ENCODE peak calls at places on chromosome 17, in five cellular contexts. P, G, W, I and J are unnamed samples.
A peak's percentile ranks its signal among the peaks of the same experiment; 100 is the strongest.

GRCh38 chr17:77330602-77331081 is 189.9 kb downstream of the SEC14L1 start:
- DNase-seq in I (peak; percentile 63), P (no peak), W (no peak), G (no peak), J (no peak)

GRCh38 chr17:63754046-63754445 is 12.4 kb upstream of the STRADA start:
- DNase-seq in W (no peak), I (no peak), G (no peak), P (no peak), J (no peak)

GRCh38 chr17:16377804-16378400 is 3.0 kb upstream of the UBB start:
- DNase-seq in I (no peak), W (peak; percentile 93), P (no peak), G (peak; percentile 95), J (no peak)

GRCh38 chr17:81097943-81098308 is 63.0 kb downstream of the BAIAP2 start:
- DNase-seq in I (peak; percentile 74), W (peak; percentile 79), G (peak; percentile 5), P (no peak), J (no peak)

GRCh38 chr17:27559996-27560481 is 70.9 kb upstream of the LGALS9 start:
- DNase-seq in P (no peak), W (peak; percentile 70), G (peak; percentile 97), I (peak; percentile 80), J (no peak)

GRCh38 chr17:13495423-13495822 is 106.3 kb downstream of the HS3ST3A1 start:
- DNase-seq in W (no peak), G (no peak), P (no peak), I (no peak), J (no peak)

GRCh38 chr17:42067371-42068180 is 17.2 kb upstream of the C17orf113 start:
- DNase-seq in W (peak; percentile 62), I (peak; percentile 73), P (peak; percentile 77), G (peak; percentile 44), J (peak; percentile 63)

GRCh38 chr17:66304304-66305174 is 2.1 kb downstream of the PRKCA start:
- DNase-seq in P (no peak), G (no peak), I (no peak), W (peak; percentile 59), J (no peak)

GRCh38 chr17:40373999-40374398 is 9.5 kb upstream of the GJD3 start:
- DNase-seq in P (no peak), I (no peak), G (no peak), W (no peak), J (no peak)

GRCh38 chr17:71118039-71118438 is 948.7 kb downstream of the KCNJ2 start:
- DNase-seq in G (no peak), I (no peak), P (no peak), W (peak; percentile 89), J (no peak)

GRCh38 chr17:78679495-78680395 is 102.3 kb downstream of the CYTH1 start:
- DNase-seq in I (no peak), W (no peak), P (no peak), G (no peak), J (no peak)

GRCh38 chr17:18321309-18321708 is 6.2 kb downstream of the SMCR8 start:
- DNase-seq in G (no peak), W (peak; percentile 36), I (no peak), P (no peak), J (no peak)

GRCh38 chr17:50358177-50358576 is 12.3 kb downstream of the XYLT2 start:
- DNase-seq in W (no peak), G (no peak), I (no peak), P (no peak), J (no peak)

GRCh38 chr17:16381496-16381820 is 567 bp downstream of the UBB start:
- DNase-seq in I (no peak), W (no peak), P (no peak), G (peak; percentile 49), J (no peak)

GRCh38 chr17:81512984-81513668 is 527 bp upstream of the ACTG1 start:
- DNase-seq in P (peak; percentile 55), G (no peak), W (peak; percentile 66), I (peak; percentile 88), J (peak; percentile 43)

GRCh38 chr17:77505460-77505769 is 364.6 kb downstream of the SEC14L1 start:
- DNase-seq in I (no peak), W (no peak), P (no peak), G (no peak), J (no peak)

GRCh38 chr17:1718362-1719165 is 5.9 kb upstream of the WDR81 start:
- DNase-seq in G (no peak), W (no peak), I (peak; percentile 71), P (no peak), J (no peak)

GRCh38 chr17:59534583-59534982 is 30.8 kb upstream of the DHX40 start:
- DNase-seq in W (peak; percentile 46), P (no peak), I (no peak), G (no peak), J (no peak)

GRCh38 chr17:34756670-34757021 is 177.3 kb downstream of the TMEM132E start:
- DNase-seq in G (no peak), I (no peak), W (peak; percentile 18), P (peak; percentile 33), J (no peak)

GRCh38 chr17:10033449-10033848 is 128.4 kb upstream of the RCVRN start:
- DNase-seq in W (no peak), P (no peak), I (no peak), G (no peak), J (no peak)

GRCh38 chr17:50904522-50905459 is 38.6 kb upstream of the TOB1 start:
- DNase-seq in G (peak; percentile 18), P (no peak), I (peak; percentile 97), W (peak; percentile 34), J (no peak)

GRCh38 chr17:57001541-57001940 is 23.6 kb downstream of the SCPEP1 start:
- DNase-seq in W (no peak), I (no peak), P (no peak), G (no peak), J (no peak)
- TF ChIP-seq CTCF in W (peak; percentile 17), I (peak; percentile 6), P (no peak), G (no peak), J (no peak)

DNA sequence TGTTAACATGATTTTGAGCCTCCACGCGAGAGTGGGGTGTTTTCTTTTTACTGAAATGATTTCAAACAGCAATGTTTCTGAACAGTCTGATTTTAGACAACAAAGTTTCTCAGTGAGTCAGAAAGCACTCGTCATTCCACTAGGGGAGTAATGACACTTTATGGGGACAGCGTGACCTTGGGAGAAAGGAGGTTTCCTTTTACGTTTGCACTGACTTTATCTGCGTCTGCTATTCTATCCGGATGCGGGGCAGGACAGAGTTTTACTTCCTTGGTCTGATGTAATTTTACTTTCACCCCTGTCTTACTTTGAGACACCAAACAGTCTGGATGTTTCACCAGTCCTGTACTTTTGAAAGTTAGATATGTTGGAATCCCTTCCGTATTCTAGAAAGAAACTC is 20.7 kb downstream of the SLC47A1 start:
- DNase-seq in P (no peak), W (no peak), I (no peak), G (no peak), J (no peak)
- TF ChIP-seq CTCF in P (no peak), W (no peak), I (no peak), G (no peak), J (no peak)

GRCh38 chr17:65219124-65219523 is 82.0 kb downstream of the RGS9 start:
- DNase-seq in W (no peak), G (peak; percentile 21), I (no peak), P (no peak), J (no peak)
- TF ChIP-seq CTCF in W (peak; percentile 63), G (peak; percentile 28), I (no peak), P (peak; percentile 31), J (no peak)

GRCh38 chr17:309361-309888 is 43.2 kb downstream of the RPH3AL start:
- DNase-seq in G (no peak), P (peak; percentile 71), I (no peak), W (peak; percentile 7), J (no peak)
- TF ChIP-seq CTCF in G (no peak), P (peak; percentile 77), I (no peak), W (peak; percentile 68), J (no peak)

DNA sequence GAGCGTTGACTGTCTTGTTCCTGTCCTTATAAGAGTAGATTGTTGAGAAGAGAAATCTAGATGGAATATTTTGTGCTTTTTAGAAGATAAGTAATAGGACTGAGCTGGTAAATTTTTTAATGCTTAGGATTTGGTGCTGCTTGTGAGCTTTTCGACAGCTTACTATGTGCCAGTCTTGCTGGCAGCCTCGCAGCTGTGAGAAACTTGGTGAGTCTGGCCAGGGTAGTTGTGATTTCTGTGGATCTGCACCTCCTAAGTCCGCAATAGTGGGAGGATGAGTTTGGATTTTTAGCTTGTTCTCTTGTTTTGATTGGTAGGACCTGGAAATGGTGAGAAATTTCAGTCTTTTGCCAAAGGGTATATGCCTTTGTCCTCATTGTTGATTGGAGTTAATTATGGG is 3.6 kb downstream of the SOCS7 start:
- DNase-seq in G (no peak), W (no peak), P (no peak), I (no peak), J (no peak)
- TF ChIP-seq CTCF in G (no peak), W (no peak), P (no peak), I (no peak), J (no peak)

GRCh38 chr17:7351665-7352558 is at the start of gene KCTD11:
- DNase-seq in W (peak; percentile 92), G (peak; percentile 87), I (peak; percentile 97), P (peak; percentile 69), J (peak; percentile 61)
- TF ChIP-seq CTCF in W (peak; percentile 57), G (peak; percentile 75), I (peak; percentile 53), P (peak; percentile 65), J (no peak)

DNA sequence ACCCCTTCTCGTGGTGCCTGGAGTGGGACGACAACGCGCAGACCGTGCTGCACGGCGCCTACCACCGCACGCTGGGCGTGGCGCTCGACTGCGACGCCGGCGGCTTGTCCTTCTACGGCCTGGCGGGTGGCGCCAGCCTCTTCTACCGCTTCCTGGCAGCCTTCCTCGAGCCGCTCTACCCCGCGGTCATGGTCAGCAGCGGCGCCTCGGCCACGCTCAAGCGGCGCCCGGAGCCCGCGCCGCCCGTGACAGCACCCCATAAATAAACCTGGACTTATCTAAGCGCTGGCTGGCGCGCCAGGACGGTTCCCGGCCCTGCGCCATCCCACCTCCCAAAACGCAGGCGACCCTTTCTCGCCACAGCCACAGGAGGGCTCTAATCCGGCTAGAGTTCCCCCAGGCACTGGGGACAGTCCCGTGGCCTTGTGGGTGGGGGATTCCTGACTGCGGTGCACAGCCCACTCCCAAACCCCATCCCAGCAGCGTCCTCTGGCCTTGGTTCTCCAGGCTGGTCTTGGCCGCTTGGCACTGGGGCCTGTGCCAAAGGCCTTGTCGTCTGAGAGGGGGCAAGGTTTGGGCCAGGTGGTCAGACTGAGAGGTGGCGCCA is 10.2 kb upstream of the SLC16A5 start:
- DNase-seq in G (no peak), I (peak; percentile 88), P (no peak), W (no peak), J (peak; percentile 60)
- TF ChIP-seq CTCF in G (no peak), I (peak; percentile 23), P (no peak), W (peak; percentile 24), J (no peak)

GRCh38 chr17:79721993-79722671 is 8.6 kb upstream of the ENPP7 start:
- DNase-seq in I (no peak), G (peak; percentile 4), P (no peak), W (peak; percentile 67), J (no peak)
- TF ChIP-seq CTCF in I (no peak), G (peak; percentile 5), P (peak; percentile 58), W (peak; percentile 65), J (no peak)

GRCh38 chr17:82631544-82631943 is 16.7 kb downstream of the WDR45B start:
- DNase-seq in I (no peak), W (no peak), G (no peak), P (no peak), J (no peak)
- TF ChIP-seq CTCF in I (no peak), W (no peak), G (no peak), P (no peak), J (no peak)